ENCODE peak calls at places on chromosomes 13 and 19, in four cellular contexts. H is IMR-90, P is A549, C is K562. W is an unnamed sample.

GRCh38 chr19:4391701-4392543 is 8.4 kb downstream of the SH3GL1 start:
- DNase-seq in C (no peak), P (no peak), H (peak; percentile 91), W (peak; percentile 84)

GRCh38 chr19:2057484-2058469 is 6.7 kb upstream of the MKNK2 start:
- DNase-seq in H (no peak), P (no peak), C (no peak), W (no peak)

GRCh38 chr13:29508874-29509249 is 86.6 kb downstream of the SLC7A1 start:
- DNase-seq in P (no peak), H (no peak), C (no peak), W (no peak)

GRCh38 chr13:79870123-79870522 is 389.2 kb downstream of the NDFIP2 start:
- DNase-seq in H (peak; percentile 28), P (no peak), C (no peak), W (no peak)

GRCh38 chr13:57666131-57666530 is 34.6 kb downstream of the PCDH17 start:
- DNase-seq in H (no peak), P (no peak), C (no peak), W (no peak)

GRCh38 chr19:15280915-15281683 is 48.9 kb upstream of the EPHX3 start:
- DNase-seq in P (peak; percentile 30), H (peak; percentile 89), C (peak; percentile 43), W (peak; percentile 55)

GRCh38 chr19:46133101-46133627 is 8.7 kb upstream of the IGFL3 start:
- DNase-seq in C (no peak), H (peak; percentile 97), P (peak; percentile 94), W (peak; percentile 78)

GRCh38 chr13:29077051-29077813 is 257.1 kb downstream of the MTUS2 start:
- DNase-seq in P (no peak), C (no peak), H (no peak), W (no peak)

GRCh38 chr13:34897220-34897619 is 44.9 kb upstream of the NBEA start:
- DNase-seq in C (no peak), P (no peak), H (no peak), W (no peak)

GRCh38 chr19:57813919-57814504 is 701 bp downstream of the ZNF552 start:
- DNase-seq in H (no peak), C (peak; percentile 18), P (peak; percentile 17), W (peak; percentile 12)

GRCh38 chr19:20051841-20052768 is 12.8 kb upstream of the ZNF682 start:
- DNase-seq in H (peak; percentile 96), C (no peak), P (no peak), W (peak; percentile 92)

GRCh38 chr19:307111-307531 is 15.9 kb upstream of the PLPP2 start:
- DNase-seq in P (no peak), C (no peak), H (no peak), W (no peak)

GRCh38 chr13:57673197-57673596 is 41.7 kb downstream of the PCDH17 start:
- DNase-seq in P (no peak), H (no peak), C (no peak), W (no peak)

GRCh38 chr19:54464624-54465266 is 1.2 kb upstream of the LENG9 start:
- DNase-seq in H (peak; percentile 63), C (peak; percentile 86), P (peak; percentile 95), W (peak; percentile 82)

GRCh38 chr19:54517483-54517882 is 14.9 kb downstream of the LAIR2 start:
- DNase-seq in P (peak; percentile 40), H (peak; percentile 2), C (peak; percentile 80), W (peak; percentile 52)

GRCh38 chr13:79904581-79904980 is 423.6 kb downstream of the NDFIP2 start:
- DNase-seq in C (no peak), H (peak; percentile 8), P (no peak), W (no peak)

GRCh38 chr13:39347926-39348901 is 254.8 kb downstream of the LHFPL6 start:
- DNase-seq in C (no peak), H (no peak), P (no peak), W (no peak)

GRCh38 chr19:4971424-4971793 is 2.5 kb downstream of the KDM4B start:
- DNase-seq in P (no peak), C (peak; percentile 66), H (no peak), W (peak; percentile 59)

GRCh38 chr13:34943675-34944634 is 1.9 kb downstream of the NBEA start:
- DNase-seq in C (no peak), H (no peak), P (no peak), W (no peak)

DNA sequence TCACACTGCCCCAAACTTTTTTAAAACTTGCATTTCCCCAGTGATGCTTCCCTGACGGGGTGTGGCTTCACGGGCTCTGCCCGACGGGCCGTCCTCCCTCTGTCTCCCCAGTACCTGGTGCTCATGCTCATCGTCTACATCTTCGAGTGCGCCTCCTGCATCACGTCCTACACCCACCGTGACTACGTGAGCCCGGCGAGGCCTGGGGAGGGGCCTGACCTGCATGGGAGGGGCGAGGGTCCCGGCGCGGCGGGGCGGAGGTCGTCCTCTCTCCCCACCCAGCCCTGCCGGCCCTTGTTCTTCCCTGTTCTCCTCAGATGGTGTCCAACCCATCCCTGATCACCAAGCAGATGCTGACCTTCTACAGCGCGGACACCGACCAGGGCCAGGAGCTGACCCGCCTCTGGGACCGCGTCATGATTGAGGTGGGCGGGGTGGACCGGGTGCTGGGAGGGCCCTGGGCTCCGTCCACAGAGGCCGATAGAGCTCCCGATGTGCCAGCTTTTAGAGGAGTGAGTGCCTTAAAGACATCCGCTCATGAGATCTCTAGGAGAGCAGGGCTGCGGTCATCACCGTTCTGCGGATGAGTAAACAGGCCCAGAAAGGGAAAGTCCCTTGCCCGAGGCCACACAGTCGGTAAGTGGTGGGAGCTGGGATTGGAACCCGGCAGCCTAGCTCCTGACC is 6.9 kb downstream of the UPK1A start:
- DNase-seq in P (peak; percentile 85), H (peak; percentile 62), C (peak; percentile 76), W (peak; percentile 24)
- TF ChIP-seq MAZ in P (no peak), H (peak; percentile 37), C (no peak), W (no peak)

GRCh38 chr13:110333837-110334236 is 26.8 kb downstream of the COL4A2 start:
- DNase-seq in P (no peak), C (no peak), H (no peak), W (no peak)

GRCh38 chr13:110334256-110334655 is 27.2 kb downstream of the COL4A2 start:
- DNase-seq in H (peak; percentile 76), C (no peak), P (no peak), W (no peak)

GRCh38 chr13:110336108-110336507 is 29.0 kb downstream of the COL4A2 start:
- DNase-seq in H (no peak), C (no peak), P (no peak), W (no peak)

GRCh38 chr13:110336681-110337080 is 29.6 kb downstream of the COL4A2 start:
- DNase-seq in P (no peak), C (no peak), H (peak; percentile 78), W (no peak)

GRCh38 chr13:110334841-110335490 is 27.9 kb downstream of the COL4A2 start:
- DNase-seq in H (no peak), P (no peak), C (no peak), W (no peak)
- TF ChIP-seq MAZ in H (no peak), P (no peak), C (no peak), W (no peak)

GRCh38 chr13:50635504-50635903 is 208.0 kb downstream of the DLEU7 start:
- DNase-seq in P (no peak), H (no peak), C (no peak), W (no peak)
- TF ChIP-seq MAZ in P (no peak), H (no peak), C (no peak), W (no peak)

GRCh38 chr13:110426745-110427144 is 119.7 kb downstream of the COL4A2 start:
- DNase-seq in C (no peak), H (no peak), P (no peak), W (no peak)

GRCh38 chr13:110424596-110425443 is 117.7 kb downstream of the COL4A2 start:
- DNase-seq in P (no peak), H (peak; percentile 68), C (no peak), W (no peak)

GRCh38 chr13:110422913-110423688 is 116.0 kb downstream of the COL4A2 start:
- DNase-seq in P (no peak), H (no peak), C (no peak), W (no peak)

GRCh38 chr13:110423689-110424302 is 116.7 kb downstream of the COL4A2 start:
- DNase-seq in P (no peak), H (no peak), C (no peak), W (no peak)

DNA sequence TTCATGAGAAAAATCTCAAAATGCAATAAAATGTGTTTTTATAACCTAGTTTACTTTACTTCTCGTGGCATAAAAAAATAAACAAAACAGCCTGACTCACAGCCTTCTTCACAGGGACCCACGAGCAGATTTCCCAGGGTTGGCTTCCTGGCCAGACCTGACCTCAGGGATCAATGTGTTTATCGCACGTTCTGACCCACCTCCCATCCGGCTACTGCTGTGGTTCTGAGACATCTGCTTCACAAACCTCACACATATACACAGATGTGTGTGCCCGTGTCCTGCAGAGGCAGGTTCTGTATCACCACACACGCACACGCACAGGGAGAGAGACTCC is 118.3 kb downstream of the COL4A2 start:
- DNase-seq in C (no peak), H (peak; percentile 96), P (no peak), W (no peak)
- TF ChIP-seq MAZ in C (no peak), H (no peak), P (no peak), W (no peak)

DNA sequence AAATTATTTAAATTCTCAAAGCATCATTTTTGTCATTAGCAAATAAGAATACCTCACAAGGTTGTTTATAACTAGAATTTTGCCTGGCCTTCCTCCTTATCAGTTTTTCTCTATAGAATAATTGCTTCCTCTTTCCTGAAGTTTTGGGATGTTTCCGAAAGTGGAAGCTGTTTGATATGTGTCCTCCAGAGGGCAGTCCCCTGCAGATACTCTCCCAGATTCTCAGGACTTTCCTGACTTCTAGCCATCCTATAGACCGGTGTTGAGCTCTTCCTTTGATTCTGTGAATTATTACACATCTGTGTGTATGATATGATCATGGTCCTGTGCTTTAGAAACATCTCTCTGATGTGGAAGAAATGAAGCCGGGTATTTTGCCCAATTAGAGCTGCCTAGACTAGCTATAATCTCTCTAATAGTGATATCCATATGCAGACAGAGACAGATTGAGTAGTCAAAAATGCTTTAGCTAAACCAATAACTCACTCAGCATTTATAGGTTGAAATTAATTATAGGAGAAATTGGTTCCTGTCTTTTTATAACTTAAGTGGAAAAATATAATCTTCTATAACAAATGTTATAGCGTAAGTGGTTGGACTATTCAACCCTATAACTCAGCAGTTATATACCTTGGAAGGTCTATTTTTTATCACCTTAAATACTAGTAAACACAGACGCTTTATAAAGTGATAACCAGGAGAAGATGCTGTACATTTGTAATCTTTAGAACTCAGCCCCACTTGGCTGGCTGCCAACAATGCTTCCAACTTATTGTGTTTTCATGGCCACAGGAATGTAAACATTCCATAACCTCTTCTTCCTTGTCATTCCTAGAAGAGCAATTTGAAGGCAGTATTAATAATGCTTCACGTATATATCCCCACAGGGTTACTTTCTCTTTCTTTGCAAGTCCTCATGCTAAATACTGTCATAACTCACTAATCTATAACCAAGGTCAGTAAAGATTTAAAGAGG is 201.0 kb upstream of the RXFP2 start:
- DNase-seq in P (peak; percentile 18), H (peak; percentile 45), C (peak; percentile 10), W (peak; percentile 16)
- TF ChIP-seq MAZ in P (no peak), H (no peak), C (no peak), W (no peak)

GRCh38 chr13:44197791-44198770 is 175.5 kb upstream of the SERP2 start:
- DNase-seq in P (no peak), C (no peak), H (peak; percentile 17), W (no peak)
- TF ChIP-seq MAZ in P (no peak), C (no peak), H (no peak), W (no peak)